ENCODE peak calls at places on chromosome 3, in nine cellular contexts. L is dorsolateral prefrontal cortex, M is neural crest cell, I is left ventricle myocardium inferior, A is mesothelial cell of epicardium, P is SK-N-SH, O is colonic mucosa, J is tibial artery, E is BJ. Y is an unnamed sample.

GRCh38 chr3:43289401-43289800 is 3.1 kb downstream of the SNRK start:
- DNase-seq in J (no peak), A (no peak), E (no peak), M (no peak), I (no peak), P (no peak), O (no peak), L (no peak), Y (no peak)

GRCh38 chr3:12780776-12781175 is 15.7 kb upstream of the CAND2 start:
- DNase-seq in E (no peak), P (no peak), M (no peak), I (no peak), O (no peak), L (no peak), A (no peak), J (no peak), Y (no peak)

GRCh38 chr3:132417695-132418520 is 606 bp downstream of the DNAJC13 start:
- DNase-seq in O (peak; percentile 85), P (peak; percentile 55), M (no peak), J (peak; percentile 70), I (peak; percentile 43), E (no peak), A (no peak), L (peak; percentile 31), Y (no peak)

GRCh38 chr3:61725851-61726333 is 164.5 kb downstream of the PTPRG start:
- DNase-seq in E (no peak), P (no peak), O (no peak), A (no peak), L (no peak), J (no peak), I (no peak), M (no peak), Y (no peak)

GRCh38 chr3:23748398-23749110 is 57.2 kb upstream of the UBE2E1 start:
- DNase-seq in E (no peak), J (no peak), M (no peak), L (no peak), I (no peak), P (no peak), O (no peak), A (no peak), Y (no peak)

GRCh38 chr3:171320721-171321120 is 139.5 kb downstream of the TNIK start:
- DNase-seq in E (no peak), M (peak; percentile 10), A (no peak), J (no peak), I (no peak), P (no peak), O (no peak), L (no peak), Y (no peak)

GRCh38 chr3:147651107-147651506 is 241.9 kb downstream of the ZIC1 start:
- DNase-seq in A (no peak), M (no peak), P (no peak), E (no peak), J (no peak), I (peak; percentile 15), O (no peak), L (no peak), Y (no peak)

GRCh38 chr3:192514754-192515660 is 212.3 kb downstream of the FGF12 start:
- DNase-seq in O (peak; percentile 20), L (peak; percentile 62), A (peak; percentile 41), I (no peak), M (peak; percentile 29), E (no peak), P (peak; percentile 37), J (peak; percentile 61), Y (no peak)

GRCh38 chr3:185677146-185677829 is 91.2 kb downstream of the SENP2 start:
- DNase-seq in A (no peak), M (peak; percentile 38), P (peak; percentile 56), O (peak; percentile 63), J (no peak), I (no peak), E (no peak), L (no peak), Y (no peak)

GRCh38 chr3:165635791-165636681 is 201.2 kb downstream of the BCHE start:
- DNase-seq in P (no peak), J (no peak), L (no peak), E (no peak), M (no peak), A (no peak), I (no peak), O (no peak), Y (no peak)

GRCh38 chr3:42153039-42153438 is 61.9 kb downstream of the TRAK1 start:
- DNase-seq in L (no peak), P (no peak), M (no peak), I (no peak), J (no peak), A (no peak), E (no peak), O (no peak), Y (no peak)

GRCh38 chr3:138381950-138382715 is 33.8 kb downstream of the MRAS start:
- DNase-seq in I (peak; percentile 74), A (no peak), J (peak; percentile 88), O (peak; percentile 38), L (peak; percentile 63), P (no peak), E (no peak), M (no peak), Y (peak; percentile 82)

GRCh38 chr3:19559724-19560442 is 374.1 kb downstream of the EFHB start:
- DNase-seq in I (no peak), E (no peak), M (no peak), P (no peak), A (no peak), L (no peak), O (no peak), J (no peak), Y (no peak)

DNA sequence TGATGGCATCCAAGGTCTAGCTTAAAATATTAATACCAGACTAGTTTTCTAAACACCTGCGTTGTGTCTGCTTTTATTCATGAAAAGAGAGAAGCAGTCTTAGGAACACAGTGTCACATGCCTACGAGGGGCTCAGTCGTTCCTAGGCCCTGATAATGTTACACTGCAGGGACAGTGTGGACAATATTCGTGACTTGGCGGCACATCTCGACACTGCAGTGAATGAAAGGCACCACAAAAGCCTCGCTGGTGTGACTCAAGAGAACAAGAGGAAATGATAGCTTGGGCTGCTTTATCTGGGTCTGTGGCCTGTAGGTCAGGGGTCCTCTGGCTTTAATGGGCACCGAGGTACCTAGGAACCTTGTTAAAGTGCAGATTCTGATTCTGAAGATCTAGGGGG is 226.7 kb downstream of the PDZRN3 start:
- DNase-seq in J (no peak), I (no peak), O (no peak), E (no peak), A (no peak), P (no peak), L (no peak), M (no peak), Y (no peak)
- TF ChIP-seq CTCF in J (no peak), I (no peak), O (no peak), E (no peak), A (no peak), P (no peak), L (no peak), M (no peak), Y (no peak)

DNA sequence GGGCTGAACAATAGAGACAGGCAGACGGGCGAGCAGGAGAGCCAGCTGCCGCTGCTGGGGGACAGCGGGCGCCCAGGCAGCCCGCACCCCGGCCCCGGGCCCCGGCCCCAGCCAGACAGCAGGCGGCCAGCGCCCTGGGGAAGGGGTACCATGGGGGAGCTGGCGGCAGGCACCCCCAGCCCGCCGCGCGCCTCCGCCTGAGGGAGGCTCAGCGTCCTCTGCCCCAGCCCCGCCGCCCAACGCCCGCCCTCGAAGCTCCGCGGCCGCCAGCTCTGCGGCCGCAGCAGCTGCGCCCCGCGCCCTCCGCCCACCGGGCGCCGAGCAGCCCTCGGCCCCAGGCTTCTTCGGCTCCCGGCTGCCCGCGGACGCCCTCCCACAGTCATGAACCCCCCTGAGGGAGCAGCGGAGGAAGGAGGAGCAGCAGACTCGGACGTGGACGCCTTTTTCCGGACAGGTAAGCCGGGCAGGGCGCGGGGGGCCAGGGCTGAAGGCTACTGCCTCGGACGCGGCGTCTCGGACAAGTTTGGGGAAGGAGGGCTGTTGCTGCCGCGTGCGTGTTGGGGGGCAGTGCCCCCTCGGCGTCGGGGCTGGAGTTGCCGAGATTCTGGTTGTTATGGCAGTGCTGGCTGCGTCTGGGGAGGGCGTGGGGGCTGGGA is 41.6 kb upstream of the ROPN1 start:
- DNase-seq in L (no peak), I (peak; percentile 16), A (no peak), M (no peak), O (no peak), E (no peak), J (peak; percentile 64), P (no peak), Y (no peak)
- TF ChIP-seq CTCF in L (peak; percentile 43), I (peak; percentile 39), A (no peak), M (peak; percentile 4), O (peak; percentile 6), E (peak; percentile 24), J (no peak), P (peak; percentile 44), Y (no peak)

DNA sequence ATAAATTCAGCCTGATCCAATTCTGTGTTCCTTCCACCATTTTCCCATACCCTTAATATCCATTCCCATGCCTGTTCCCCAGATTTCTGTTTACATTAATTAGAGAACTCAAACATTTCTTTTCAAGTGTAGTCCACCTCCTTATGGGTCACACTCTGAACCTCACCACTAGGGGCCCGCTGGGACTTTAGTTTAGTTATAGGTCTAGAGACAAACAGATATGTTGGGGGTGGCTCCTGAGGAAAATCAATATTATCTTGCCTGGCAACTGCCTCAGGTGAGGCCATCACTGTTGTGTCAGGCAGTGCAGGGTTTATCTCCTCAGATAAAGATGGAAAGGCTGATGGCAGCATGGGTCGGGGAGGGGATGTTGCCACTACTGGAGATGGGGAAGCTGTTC is 72.8 kb downstream of the CLDN1 start:
- DNase-seq in P (no peak), E (no peak), I (no peak), M (no peak), A (no peak), J (no peak), L (no peak), O (no peak), Y (no peak)
- TF ChIP-seq CTCF in P (no peak), E (no peak), I (no peak), M (peak; percentile 16), A (no peak), J (no peak), L (no peak), O (no peak), Y (no peak)

DNA sequence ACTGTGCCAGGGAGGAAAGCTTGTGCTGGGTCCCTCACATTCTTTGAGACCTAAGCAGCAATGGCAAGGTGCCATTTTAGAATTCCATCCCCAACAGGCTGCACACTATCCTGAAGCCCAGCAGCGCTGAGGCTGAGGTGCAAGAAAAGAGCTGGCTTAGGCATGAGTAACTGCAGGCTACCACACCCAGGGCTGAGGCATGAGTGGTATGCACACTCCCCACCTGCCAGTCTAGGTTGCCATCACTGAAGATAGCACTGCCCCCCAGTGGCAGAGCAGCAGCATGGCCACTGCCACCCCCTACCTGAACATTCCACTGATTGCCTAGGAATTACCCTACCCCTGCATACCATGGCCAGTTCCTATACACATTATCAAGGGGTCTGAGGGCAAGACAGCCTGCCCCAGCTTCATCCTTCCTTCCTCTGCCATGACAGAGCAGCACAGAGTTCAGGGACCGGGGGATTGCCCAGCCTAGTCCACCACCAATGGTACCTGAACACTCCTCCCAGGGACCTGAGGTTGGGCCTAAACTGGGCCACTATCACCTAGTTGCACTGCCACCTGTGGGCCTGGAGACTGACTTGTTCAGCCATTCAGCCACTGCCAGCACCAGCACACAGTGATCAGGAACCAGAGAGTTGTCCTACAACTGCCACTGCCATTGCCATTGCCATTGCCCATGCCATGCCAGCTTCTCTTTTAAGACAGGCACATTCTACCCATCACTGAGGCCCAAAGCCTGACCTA is 129.8 kb downstream of the SATB1 start:
- DNase-seq in J (no peak), E (peak; percentile 19), L (no peak), A (peak; percentile 31), M (no peak), O (peak; percentile 53), I (peak; percentile 15), P (peak; percentile 12), Y (no peak)
- TF ChIP-seq CTCF in J (no peak), E (peak; percentile 64), L (no peak), A (peak; percentile 33), M (peak; percentile 74), O (peak; percentile 55), I (peak; percentile 62), P (peak; percentile 59), Y (no peak)